ENCODE peak calls at places on chromosomes 1 and 21, in four cellular contexts. Y is WTC11, J is K562, O is endothelial cell of umbilical vein. V is an unnamed sample.

GRCh38 chr1:43801203-43801602 is 93.9 kb downstream of the ST3GAL3 start:
- DNase-seq in Y (no peak), J (no peak), O (no peak), V (no peak)

GRCh38 chr1:222739929-222740328 is 2.9 kb downstream of the FAM177B start:
- DNase-seq in Y (no peak), J (no peak), O (no peak), V (no peak)

GRCh38 chr1:94538243-94538827 is 3.2 kb downstream of the F3 start:
- DNase-seq in Y (peak), J (no peak), O (no peak), V (no peak)

GRCh38 chr1:27960762-27961645 is 1.2 kb downstream of the XKR8 start:
- DNase-seq in Y (no peak), J (no peak), O (peak), V (no peak)

GRCh38 chr1:229753764-229754553 is 127.9 kb downstream of the URB2 start:
- DNase-seq in Y (no peak), J (peak), O (no peak), V (no peak)

GRCh38 chr1:4055677-4055967 is 155.6 kb upstream of the C1orf174 start:
- DNase-seq in Y (no peak), J (no peak), O (no peak), V (no peak)

GRCh38 chr1:77421504-77422233 is 139.8 kb downstream of the AK5 start:
- DNase-seq in Y (no peak), J (no peak), O (no peak), V (no peak)

GRCh38 chr1:110174961-110175360 is 24.7 kb downstream of the SLC6A17 start:
- DNase-seq in Y (no peak), J (no peak), O (no peak), V (no peak)

GRCh38 chr21:45098867-45099266 is 24.5 kb downstream of the ADARB1 start:
- DNase-seq in Y (no peak), J (peak), O (peak), V (no peak)

GRCh38 chr1:26237230-26237966 is 3.4 kb downstream of the CEP85 start:
- DNase-seq in Y (no peak), J (no peak), O (peak), V (peak)

GRCh38 chr1:43866201-43866600 is 67.4 kb upstream of the ARTN start:
- DNase-seq in Y (no peak), J (no peak), O (no peak), V (no peak)

GRCh38 chr1:79105499-79105898 is 99.0 kb upstream of the ADGRL4 start:
- DNase-seq in Y (no peak), J (no peak), O (peak), V (no peak)

GRCh38 chr21:36478941-36479340 is 981 bp downstream of the CLDN14 start:
- DNase-seq in Y (peak), J (no peak), O (peak), V (peak)

GRCh38 chr1:163561570-163562295 is 240.0 kb downstream of the NUF2 start:
- DNase-seq in Y (peak), J (no peak), O (peak), V (peak)
- TF ChIP-seq JUN in Y (no peak), J (no peak), O (no peak), V (no peak)

GRCh38 chr1:53061859-53062714 is at the start of gene PODN:
- DNase-seq in Y (no peak), J (peak), O (no peak), V (no peak)
- TF ChIP-seq JUN in Y (no peak), J (no peak), O (no peak), V (no peak)

GRCh38 chr1:151012684-151013471 is 4.6 kb downstream of the PRUNE1 start:
- DNase-seq in Y (no peak), J (no peak), O (no peak), V (no peak)
- TF ChIP-seq JUN in Y (no peak), J (no peak), O (no peak), V (no peak)

GRCh38 chr1:24872446-24872845 is 57.6 kb downstream of the RUNX3 start:
- DNase-seq in Y (no peak), J (no peak), O (no peak), V (no peak)

GRCh38 chr1:24870551-24871195 is 59.4 kb downstream of the RUNX3 start:
- DNase-seq in Y (no peak), J (no peak), O (no peak), V (no peak)

GRCh38 chr1:24873148-24873547 is 56.9 kb downstream of the RUNX3 start:
- DNase-seq in Y (no peak), J (no peak), O (no peak), V (no peak)

GRCh38 chr1:24874056-24874455 is 56.0 kb downstream of the RUNX3 start:
- DNase-seq in Y (no peak), J (no peak), O (no peak), V (no peak)

GRCh38 chr1:24871306-24871901 is 58.7 kb downstream of the RUNX3 start:
- DNase-seq in Y (no peak), J (no peak), O (no peak), V (no peak)
- TF ChIP-seq JUN in Y (no peak), J (no peak), O (no peak), V (no peak)

DNA sequence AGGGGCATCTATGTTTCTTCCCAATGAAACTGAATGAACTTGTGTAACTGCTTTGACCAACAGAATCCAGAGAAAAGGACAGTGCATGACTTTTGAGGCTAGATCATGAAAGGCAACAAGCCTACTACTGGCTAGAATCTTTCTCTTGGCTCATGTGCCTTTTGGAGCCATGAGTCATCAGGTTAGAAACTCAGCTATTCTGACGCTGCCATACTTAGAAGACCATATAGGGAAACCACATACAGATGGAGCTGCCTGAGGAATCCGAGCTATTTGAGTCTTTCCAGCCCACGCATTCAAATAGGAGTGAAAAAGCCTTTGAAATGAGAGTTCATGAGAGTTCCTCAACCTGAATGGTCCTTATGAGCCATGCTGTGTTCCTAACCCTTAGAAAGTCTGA is 738.5 kb upstream of the CHRM3 start:
- DNase-seq in Y (peak), J (no peak), O (no peak), V (peak)
- TF ChIP-seq JUN in Y (no peak), J (no peak), O (no peak), V (no peak)

V was measured in A549.